ENCODE peak calls at places on chromosomes 2 and 18, in eight cellular contexts. I is A549; W is psoas muscle; S is naive thymus-derived CD4-positive, alpha-beta T cell; X is CD4-positive, CD25-positive, alpha-beta regulatory T cell; F is left lung; R is heart left ventricle; U is lower lobe of right lung. K is an unnamed sample.

GRCh38 chr2:218252509-218253247 is 8.1 kb upstream of the GPBAR1 start:
- ATAC-seq in W (peak), R (no peak), I (no peak), U (no peak), F (no peak), S (no peak), X (no peak), K (peak)

GRCh38 chr18:69411199-69411598 is 10.5 kb downstream of the DOK6 start:
- ATAC-seq in R (no peak), X (no peak), S (no peak), U (no peak), I (no peak), W (no peak), F (no peak), K (no peak)

GRCh38 chr2:159290289-159290907 is 3.9 kb upstream of the WDSUB1 start:
- ATAC-seq in F (no peak), U (no peak), S (no peak), I (peak), X (no peak), W (no peak), R (no peak), K (no peak)

GRCh38 chr2:240326886-240327285 is 108.6 kb upstream of the GPC1 start:
- ATAC-seq in S (no peak), F (no peak), U (no peak), W (no peak), I (no peak), X (no peak), R (no peak), K (no peak)

GRCh38 chr2:43898958-43899346 is 60.2 kb downstream of the ABCG8 start:
- ATAC-seq in F (peak), I (peak), W (no peak), R (no peak), U (peak), X (no peak), S (no peak), K (no peak)

GRCh38 chr2:217662984-217663602 is 339.7 kb downstream of the TNS1 start:
- ATAC-seq in X (no peak), U (no peak), W (no peak), I (peak), R (no peak), S (no peak), F (no peak), K (no peak)

GRCh38 chr2:97963079-97963406 is 32.7 kb downstream of the TMEM131 start:
- ATAC-seq in U (no peak), R (no peak), S (no peak), I (no peak), X (no peak), W (no peak), F (no peak), K (no peak)

GRCh38 chr2:209456489-209456888 is 32.6 kb downstream of the MAP2 start:
- ATAC-seq in R (no peak), S (no peak), W (no peak), I (no peak), U (no peak), F (no peak), X (no peak), K (no peak)

GRCh38 chr18:70559446-70559845 is 270.6 kb downstream of the SOCS6 start:
- ATAC-seq in R (no peak), X (no peak), W (no peak), F (no peak), I (no peak), S (no peak), U (no peak), K (no peak)

GRCh38 chr18:35479911-35480586 is 17.7 kb downstream of the INO80C start:
- ATAC-seq in F (peak), U (no peak), R (no peak), W (no peak), X (no peak), I (no peak), S (no peak), K (no peak)

GRCh38 chr2:33208400-33208799 is 261.6 kb downstream of the LTBP1 start:
- ATAC-seq in W (no peak), X (no peak), F (no peak), R (no peak), U (no peak), I (peak), S (no peak), K (no peak)

GRCh38 chr18:2901405-2901989 is 54.7 kb downstream of the EMILIN2 start:
- ATAC-seq in R (peak), I (no peak), F (no peak), W (no peak), X (no peak), U (no peak), S (no peak), K (no peak)

GRCh38 chr2:152012697-152013096 is 86.1 kb downstream of the CACNB4 start:
- ATAC-seq in U (no peak), F (peak), I (peak), R (no peak), W (no peak), S (no peak), X (no peak), K (no peak)

GRCh38 chr2:191951832-191952231 is 104.9 kb upstream of the CAVIN2 start:
- ATAC-seq in U (no peak), S (no peak), X (no peak), F (no peak), W (no peak), I (no peak), R (no peak), K (no peak)

GRCh38 chr18:77650799-77651385 is 401.2 kb downstream of the GALR1 start:
- ATAC-seq in I (peak), W (peak), S (peak), U (peak), F (peak), X (no peak), R (peak), K (peak)

GRCh38 chr18:5296706-5297320 is 1.3 kb upstream of the ZBTB14 start:
- ATAC-seq in X (no peak), I (peak), U (peak), W (peak), R (no peak), F (peak), S (no peak), K (peak)

GRCh38 chr2:69231760-69232277 is 155.2 kb downstream of the GFPT1 start:
- ATAC-seq in U (no peak), W (no peak), S (no peak), R (no peak), I (no peak), F (no peak), X (no peak), K (no peak)

GRCh38 chr2:27889774-27890145 is 427 bp downstream of the RBKS start:
- ATAC-seq in I (peak), W (no peak), R (no peak), U (peak), X (no peak), S (no peak), F (no peak), K (no peak)

GRCh38 chr2:9235388-9236344 is 29.1 kb downstream of the ASAP2 start:
- ATAC-seq in F (no peak), S (no peak), U (peak), I (peak), W (no peak), R (no peak), X (no peak), K (peak)

GRCh38 chr2:96251721-96252292 is 14.0 kb downstream of the TMEM127 start:
- ATAC-seq in R (peak), U (peak), S (peak), W (peak), I (peak), F (peak), X (no peak), K (peak)

GRCh38 chr2:41954304-41955291 is 93.2 kb upstream of the PKDCC start:
- ATAC-seq in U (peak), X (no peak), R (no peak), S (no peak), W (no peak), I (peak), F (no peak), K (no peak)

GRCh38 chr2:102660070-102660469 is 40.7 kb downstream of the SLC9A2 start:
- ATAC-seq in R (peak), W (no peak), F (no peak), X (no peak), S (no peak), I (peak), U (no peak), K (no peak)

GRCh38 chr2:10285578-10286198 is 17.0 kb upstream of the HPCAL1 start:
- ATAC-seq in X (no peak), W (peak), R (peak), I (peak), S (peak), U (peak), F (peak), K (peak)

GRCh38 chr18:3037423-3037915 is 24.5 kb upstream of the LPIN2 start:
- ATAC-seq in X (peak), W (peak), R (no peak), I (peak), F (peak), U (peak), S (peak), K (peak)

GRCh38 chr2:173815778-173816177 is 149.4 kb downstream of the SP3 start:
- ATAC-seq in F (no peak), I (no peak), X (no peak), R (no peak), U (no peak), W (no peak), S (no peak), K (no peak)

GRCh38 chr18:31498450-31499156 is 626 bp downstream of the DSG2 start:
- ATAC-seq in R (no peak), F (peak), W (no peak), U (no peak), I (peak), S (peak), X (no peak), K (peak)

GRCh38 chr2:218780851-218781690 is 876 bp upstream of the CYP27A1 start:
- ATAC-seq in I (no peak), R (no peak), S (no peak), U (peak), X (no peak), F (peak), W (no peak), K (no peak)

GRCh38 chr2:64915510-64915900 is 73.7 kb upstream of the SLC1A4 start:
- ATAC-seq in X (no peak), U (no peak), F (no peak), S (no peak), W (no peak), I (no peak), R (no peak), K (no peak)

DNA sequence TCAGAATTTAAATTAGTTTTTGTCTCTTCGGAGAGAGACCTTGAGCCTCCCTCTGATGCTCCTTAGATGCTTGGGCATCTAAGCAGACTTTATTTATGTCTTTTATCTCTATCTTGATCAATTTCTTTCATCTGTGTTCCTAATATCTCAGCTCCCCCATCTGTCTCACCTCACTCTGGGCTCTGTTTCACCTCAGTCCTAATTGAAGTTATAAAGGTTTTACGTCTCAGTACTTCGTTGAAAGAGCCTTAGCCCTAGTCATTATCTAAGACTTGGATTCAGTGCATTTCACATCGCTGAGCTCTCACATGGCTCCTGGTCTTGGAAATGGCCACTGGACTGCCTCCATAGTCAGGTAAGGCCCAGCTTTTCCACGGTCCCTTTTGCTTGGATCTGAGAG is 13.8 kb upstream of the CTLA4 start:
- ATAC-seq in X (peak), U (no peak), I (no peak), F (no peak), R (no peak), S (no peak), W (no peak), K (no peak)
- H3K4me3 ChIP-seq in X (peak), U (no peak), I (no peak), F (no peak), R (no peak), S (peak), W (no peak), K (no peak)

GRCh38 chr2:120450196-120450820 is 104.4 kb downstream of the INHBB start:
- ATAC-seq in X (no peak), W (no peak), S (no peak), F (no peak), U (no peak), I (no peak), R (no peak), K (no peak)

GRCh38 chr2:120453635-120453998 is 107.7 kb downstream of the INHBB start:
- ATAC-seq in F (no peak), S (no peak), I (peak), R (no peak), W (peak), X (no peak), U (no peak), K (no peak)

GRCh38 chr2:120452131-120452530 is 106.2 kb downstream of the INHBB start:
- ATAC-seq in X (no peak), F (no peak), W (no peak), U (no peak), I (no peak), R (no peak), S (no peak), K (no peak)

GRCh38 chr2:120452945-120453634 is 107.2 kb downstream of the INHBB start:
- ATAC-seq in W (no peak), I (no peak), X (no peak), F (no peak), R (no peak), S (no peak), U (no peak), K (no peak)

DNA sequence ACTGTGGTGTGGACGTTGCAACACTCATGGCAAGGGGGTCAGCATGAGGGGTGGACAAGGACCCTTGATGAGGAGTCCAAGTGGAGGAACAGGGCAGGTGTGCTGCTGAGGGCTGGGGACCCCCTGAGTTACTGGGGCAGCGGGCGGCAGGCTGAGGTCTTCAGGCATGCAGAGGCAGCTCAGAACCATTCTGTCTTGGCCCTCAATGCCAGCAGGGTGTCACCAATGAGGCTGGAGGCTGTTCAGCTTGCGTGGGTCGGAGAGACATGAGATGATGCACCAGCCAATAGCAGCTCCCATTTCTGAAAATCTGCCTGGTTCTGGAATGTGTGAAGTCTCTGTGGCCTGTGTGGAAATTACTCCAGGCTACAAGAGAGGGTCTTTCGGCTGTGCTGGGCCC is 105.4 kb downstream of the INHBB start:
- ATAC-seq in W (no peak), X (no peak), F (no peak), U (no peak), I (no peak), R (no peak), S (no peak), K (no peak)
- H3K4me3 ChIP-seq in W (no peak), X (no peak), F (no peak), U (no peak), I (no peak), R (no peak), S (no peak), K (no peak)

GRCh38 chr2:37389984-37390765 is 45.7 kb downstream of the QPCT start:
- ATAC-seq in R (no peak), W (peak), U (peak), X (peak), S (peak), F (peak), I (peak), K (no peak)
- H3K4me3 ChIP-seq in R (no peak), W (no peak), U (no peak), X (peak), S (peak), F (no peak), I (no peak), K (no peak)

DNA sequence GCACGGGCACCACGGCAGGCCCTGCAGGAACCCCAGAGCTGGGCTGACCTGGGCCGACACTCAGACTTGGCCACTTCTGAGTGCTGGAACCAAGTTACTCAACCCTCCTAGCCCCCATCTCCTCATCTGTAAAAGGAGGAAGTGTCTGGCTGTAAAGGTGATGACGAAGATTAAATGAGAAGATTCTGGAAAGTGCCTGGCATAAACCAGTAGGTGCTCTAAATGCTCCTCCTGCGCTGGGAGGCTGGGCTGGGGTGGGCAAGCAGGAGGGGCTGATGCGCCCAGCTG is 55.2 kb downstream of the BIN1 start:
- ATAC-seq in W (no peak), S (no peak), F (no peak), I (no peak), R (no peak), U (no peak), X (no peak), K (no peak)
- H3K4me3 ChIP-seq in W (no peak), S (no peak), F (no peak), I (no peak), R (no peak), U (no peak), X (no peak), K (no peak)

DNA sequence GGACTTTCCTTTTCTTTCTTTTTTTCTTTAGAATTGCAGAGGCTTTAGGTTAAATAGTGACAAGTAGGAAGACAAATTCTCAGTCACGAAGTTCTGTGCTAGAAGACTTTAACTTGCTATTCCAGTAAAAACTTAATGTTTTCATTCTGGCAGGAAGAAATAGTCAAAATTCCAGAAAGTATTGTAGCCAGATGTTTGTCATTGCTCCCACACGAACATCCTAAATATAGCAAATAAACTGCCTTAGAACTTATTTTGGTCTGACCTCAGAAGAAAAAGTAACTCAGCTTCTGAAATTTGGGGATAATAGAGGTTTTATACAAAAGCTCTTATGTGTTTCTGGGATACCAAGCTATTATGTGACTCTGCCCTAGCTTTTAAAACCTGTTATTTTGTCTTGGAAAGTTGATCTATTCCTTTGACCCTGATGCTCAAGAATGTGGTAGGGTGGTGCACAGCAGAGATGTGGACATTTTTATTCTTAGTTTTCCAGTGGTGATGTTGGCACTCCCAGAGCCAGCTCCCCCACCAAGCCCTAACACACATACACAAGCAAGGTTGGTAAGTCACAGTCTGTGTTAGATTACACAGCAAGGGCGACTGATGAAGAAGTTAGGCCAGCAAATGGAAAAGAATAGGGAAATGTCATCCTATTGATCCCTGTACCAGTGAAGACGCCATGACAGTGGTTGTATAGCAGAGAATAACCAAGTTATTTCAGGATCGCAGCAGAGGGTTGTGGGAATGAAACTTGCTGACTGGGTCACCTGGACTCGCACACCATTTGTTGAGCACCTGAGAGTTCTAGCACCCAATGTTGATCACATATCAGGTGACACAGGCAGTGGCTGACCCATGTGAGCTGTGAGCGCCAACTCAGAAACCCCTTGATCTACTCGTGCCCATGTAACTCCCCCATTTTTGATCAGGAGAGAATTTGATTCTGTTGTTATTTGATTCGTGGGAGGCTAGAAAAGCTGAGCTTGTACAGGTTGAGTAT is 23.7 kb downstream of the FARP2 start:
- ATAC-seq in S (no peak), W (no peak), X (no peak), I (no peak), U (no peak), F (no peak), R (no peak), K (peak)
- H3K4me3 ChIP-seq in S (no peak), W (no peak), X (no peak), I (no peak), U (no peak), F (no peak), R (no peak), K (no peak)

GRCh38 chr2:179184610-179185009 is 80.0 kb downstream of the SESTD1 start:
- ATAC-seq in X (no peak), F (no peak), W (no peak), I (no peak), S (no peak), U (no peak), R (no peak), K (no peak)

GRCh38 chr2:179177694-179178093 is 86.9 kb downstream of the SESTD1 start:
- ATAC-seq in X (no peak), I (no peak), U (no peak), W (no peak), F (no peak), S (no peak), R (no peak), K (no peak)

GRCh38 chr2:179179719-179180118 is 84.9 kb downstream of the SESTD1 start:
- ATAC-seq in W (no peak), F (no peak), X (no peak), R (no peak), I (no peak), U (no peak), S (no peak), K (no peak)

GRCh38 chr2:179180242-179180641 is 84.4 kb downstream of the SESTD1 start:
- ATAC-seq in R (no peak), I (no peak), F (no peak), X (no peak), W (no peak), U (no peak), S (no peak), K (no peak)

GRCh38 chr2:179181002-179181401 is 83.6 kb downstream of the SESTD1 start:
- ATAC-seq in I (no peak), R (no peak), U (no peak), F (no peak), X (no peak), S (no peak), W (no peak), K (no peak)
- H3K4me3 ChIP-seq in I (no peak), R (no peak), U (no peak), F (no peak), X (no peak), S (no peak), W (no peak), K (no peak)

GRCh38 chr2:163343316-163343715 is 392.5 kb downstream of the FIGN start:
- ATAC-seq in I (no peak), R (no peak), F (no peak), U (no peak), X (no peak), S (no peak), W (no peak), K (no peak)

GRCh38 chr2:163347982-163348842 is 387.6 kb downstream of the FIGN start:
- ATAC-seq in X (peak), F (peak), W (peak), U (peak), I (peak), R (peak), S (peak), K (peak)

GRCh38 chr2:163345795-163346573 is 389.8 kb downstream of the FIGN start:
- ATAC-seq in X (no peak), I (no peak), U (no peak), F (peak), S (peak), R (no peak), W (no peak), K (no peak)

GRCh38 chr2:163351966-163352365 is 383.8 kb downstream of the FIGN start:
- ATAC-seq in U (no peak), R (no peak), W (no peak), I (no peak), S (no peak), F (no peak), X (no peak), K (no peak)

GRCh38 chr2:163348843-163349395 is 386.9 kb downstream of the FIGN start:
- ATAC-seq in R (no peak), X (no peak), U (peak), W (no peak), I (peak), S (peak), F (peak), K (no peak)
- H3K4me3 ChIP-seq in R (peak), X (no peak), U (peak), W (peak), I (peak), S (no peak), F (peak), K (peak)

GRCh38 chr2:106065268-106065982 is 128.7 kb downstream of the UXS1 start:
- ATAC-seq in I (no peak), W (peak), X (peak), R (no peak), S (peak), F (peak), U (peak), K (peak)
- H3K4me3 ChIP-seq in I (no peak), W (peak), X (no peak), R (peak), S (peak), F (peak), U (peak), K (peak)

K was measured in gastroesophageal sphincter.